ENCODE peak calls at places on chromosome 14, in four cellular contexts. N, D, Z and U are unnamed samples.
A peak's percentile ranks its signal among the peaks of the same experiment; 100 is the strongest.

GRCh38 chr14:53999061-53999488 is 42.5 kb upstream of the BMP4 start:
- DNase-seq in N (peak; percentile 94), D (no peak), Z (no peak), U (peak; percentile 40)

GRCh38 chr14:70622111-70622712 is 19.5 kb upstream of the TTC9 start:
- DNase-seq in N (no peak), D (no peak), Z (peak; percentile 68), U (no peak)

GRCh38 chr14:37089410-37089809 is 83.0 kb downstream of the SLC25A21 start:
- DNase-seq in N (no peak), D (no peak), Z (no peak), U (no peak)

GRCh38 chr14:26984318-26985177 is 386.7 kb upstream of the NOVA1 start:
- DNase-seq in N (no peak), D (peak; percentile 56), Z (peak; percentile 74), U (peak; percentile 27)

GRCh38 chr14:58299665-58300202 is 1.4 kb downstream of the ARID4A start:
- DNase-seq in N (no peak), D (peak; percentile 56), Z (no peak), U (no peak)

GRCh38 chr14:81384900-81385299 is 15.2 kb downstream of the STON2 start:
- DNase-seq in N (no peak), D (no peak), Z (no peak), U (no peak)

GRCh38 chr14:76495983-76496382 is 120.0 kb downstream of the ESRRB start:
- DNase-seq in N (no peak), D (no peak), Z (no peak), U (no peak)

GRCh38 chr14:60313093-60313492 is 64.1 kb downstream of the PPM1A start:
- DNase-seq in N (no peak), D (no peak), Z (no peak), U (no peak)

GRCh38 chr14:102279688-102280348 is 25.1 kb downstream of the MOK start:
- DNase-seq in N (peak; percentile 100), D (no peak), Z (no peak), U (peak; percentile 82)

GRCh38 chr14:106843376-106843775 is 1317.0 kb downstream of the TMEM121 start:
- DNase-seq in N (no peak), D (no peak), Z (no peak), U (no peak)

GRCh38 chr14:50059773-50060629 is 56.4 kb downstream of the VCPKMT start:
- DNase-seq in N (no peak), D (no peak), Z (no peak), U (no peak)

GRCh38 chr14:52185178-52185577 is 82.3 kb upstream of the PTGDR start:
- DNase-seq in N (no peak), D (no peak), Z (no peak), U (no peak)

GRCh38 chr14:104895786-104896642 is 28.7 kb upstream of the PLD4 start:
- DNase-seq in N (no peak), D (peak; percentile 89), Z (peak; percentile 3), U (no peak)

GRCh38 chr14:57866199-57866755 is 385 bp upstream of the SLC35F4 start:
- DNase-seq in N (no peak), D (no peak), Z (no peak), U (no peak)

GRCh38 chr14:49464885-49465284 is 121.3 kb downstream of the RPS29 start:
- DNase-seq in N (no peak), D (no peak), Z (peak; percentile 11), U (no peak)

GRCh38 chr14:95117937-95118726 is 39.2 kb downstream of the DICER1 start:
- DNase-seq in N (no peak), D (no peak), Z (no peak), U (no peak)

GRCh38 chr14:96086032-96086431 is 46.9 kb downstream of the C14orf132 start:
- DNase-seq in N (no peak), D (peak; percentile 14), Z (no peak), U (peak; percentile 52)

GRCh38 chr14:52939427-52939826 is 11.4 kb downstream of the FERMT2 start:
- DNase-seq in N (no peak), D (no peak), Z (no peak), U (no peak)

GRCh38 chr14:65318636-65319506 is 93.7 kb upstream of the FUT8 start:
- DNase-seq in N (no peak), D (no peak), Z (no peak), U (no peak)

GRCh38 chr14:104082807-104083206 is 2.7 kb upstream of the ASPG start:
- DNase-seq in N (no peak), D (peak; percentile 77), Z (no peak), U (no peak)

GRCh38 chr14:95067526-95067925 is 89.8 kb downstream of the DICER1 start:
- DNase-seq in N (no peak), D (no peak), Z (no peak), U (no peak)

GRCh38 chr14:55599250-55599879 is 19.4 kb downstream of the KTN1 start:
- DNase-seq in N (no peak), D (peak; percentile 81), Z (no peak), U (no peak)

DNA sequence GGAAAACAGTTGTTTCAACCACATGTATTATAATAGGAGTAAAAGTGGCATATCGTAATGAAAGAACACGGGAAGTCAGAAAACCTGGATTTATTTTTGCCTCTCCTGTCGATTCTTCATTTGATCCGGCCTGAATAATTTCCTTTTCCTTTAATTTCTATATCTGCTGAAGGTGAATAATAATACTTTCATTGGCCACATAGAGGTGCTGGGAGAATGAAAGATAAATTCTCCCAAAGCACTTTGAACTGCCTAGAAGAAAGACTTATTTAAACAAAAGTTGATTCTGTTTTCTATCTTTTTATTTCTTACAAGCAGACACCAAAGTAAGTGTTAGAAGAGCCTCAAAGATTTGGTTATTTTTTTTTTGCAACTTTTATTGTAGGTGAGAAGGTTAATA is 339.1 kb downstream of the RAD51B start:
- DNase-seq in N (no peak), D (no peak), Z (no peak), U (no peak)
- TF ChIP-seq CTCF in N (no peak), D (no peak), Z (no peak), U (no peak)

DNA sequence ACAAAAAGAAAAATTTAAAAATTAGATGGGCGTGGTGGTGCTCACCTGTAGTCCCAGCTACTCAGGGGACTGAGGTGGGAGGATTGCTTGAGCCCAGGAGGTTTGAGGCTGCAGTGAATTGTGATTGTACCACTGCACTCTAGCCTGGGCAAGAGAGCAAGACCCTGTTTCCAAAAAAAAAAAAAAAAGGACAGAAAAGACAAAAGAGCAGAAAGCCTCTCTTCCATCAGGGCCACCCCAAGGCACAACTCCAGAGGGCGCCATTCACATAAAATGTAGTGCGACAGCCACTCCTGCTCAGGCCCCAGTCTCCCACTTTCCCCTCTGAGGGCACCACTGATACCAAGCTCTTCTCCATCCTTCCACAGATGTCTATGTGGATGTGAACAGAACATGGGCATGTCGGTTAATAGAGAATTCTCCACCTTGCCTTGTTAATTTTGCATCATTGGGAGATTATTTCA is 41.8 kb downstream of the DGLUCY start:
- DNase-seq in N (no peak), D (no peak), Z (no peak), U (no peak)
- TF ChIP-seq CTCF in N (no peak), D (no peak), Z (no peak), U (no peak)

DNA sequence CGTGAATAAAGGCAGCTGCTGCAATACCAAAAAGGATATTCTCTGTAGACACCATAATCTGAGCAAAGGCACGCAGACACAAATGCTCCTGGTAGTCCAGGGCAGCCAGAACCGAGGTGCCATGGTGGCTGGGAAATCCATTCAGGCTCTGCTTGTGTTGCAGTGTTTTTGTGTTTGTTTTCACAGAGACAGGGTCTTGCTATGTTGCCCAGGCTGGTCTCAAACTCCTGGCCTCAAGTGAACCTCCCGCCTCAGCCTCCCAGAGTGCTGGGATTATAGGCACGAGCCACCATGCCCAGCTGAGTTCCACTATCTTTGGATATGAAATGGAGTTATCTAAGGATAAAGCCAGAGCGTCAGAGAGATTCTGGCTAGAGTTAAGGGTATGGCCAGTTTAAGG is 39.8 kb downstream of the DCAF4 start:
- DNase-seq in N (no peak), D (no peak), Z (no peak), U (no peak)
- TF ChIP-seq CTCF in N (no peak), D (no peak), Z (no peak), U (no peak)

DNA sequence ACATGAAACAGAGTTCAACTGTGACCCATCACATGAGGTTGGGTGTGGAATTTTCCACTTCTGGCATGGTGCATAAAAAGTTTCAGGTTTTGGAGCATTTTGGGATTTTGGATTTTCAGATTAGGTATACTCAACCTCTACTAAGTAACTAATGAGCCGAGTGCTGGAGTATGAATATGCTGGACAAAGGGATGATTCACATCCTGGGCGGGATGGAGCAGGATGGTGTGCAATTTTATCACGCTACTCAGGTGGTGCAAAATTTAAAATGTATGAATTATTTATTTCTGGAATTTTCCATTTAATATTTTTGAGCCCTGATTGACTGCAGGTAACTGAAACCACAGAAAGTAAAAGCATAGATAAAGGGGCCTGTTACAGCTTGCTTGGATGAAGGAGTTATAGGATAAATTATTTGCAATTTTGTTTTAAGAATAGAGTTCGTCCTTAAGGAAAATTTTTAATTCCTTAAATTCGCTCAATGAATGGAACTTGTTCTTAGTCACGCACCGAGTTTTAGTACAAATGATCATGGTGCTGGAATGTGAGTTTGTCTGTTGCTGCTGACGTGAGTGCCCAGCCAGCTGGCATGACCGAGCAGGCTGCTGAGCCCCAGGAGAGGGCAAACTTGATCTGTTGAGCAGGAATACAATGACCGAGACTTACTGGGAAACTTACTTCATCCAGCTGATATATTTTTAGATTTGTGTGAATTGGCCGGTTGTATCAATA is 176.3 kb downstream of the ESR2 start:
- DNase-seq in N (peak; percentile 68), D (peak; percentile 61), Z (no peak), U (no peak)
- TF ChIP-seq CTCF in N (peak; percentile 35), D (no peak), Z (no peak), U (no peak)